ENCODE peak calls at places on chromosomes 5 and 9, in eight cellular contexts. E, P, G, Y, T, V, X and Z are unnamed samples.
A peak's percentile ranks its signal among the peaks of the same experiment; 100 is the strongest.

GRCh38 chr5:14035859-14036440 is 91.5 kb upstream of the DNAH5 start:
- DNase-seq in E (peak; percentile 60), T (no peak), V (peak; percentile 86), G (peak; percentile 94), P (peak; percentile 92), X (no peak), Y (peak; percentile 14), Z (peak; percentile 100)

GRCh38 chr9:119177141-119177540 is 192.1 kb downstream of the BRINP1 start:
- DNase-seq in V (no peak), E (no peak), T (no peak), G (no peak), X (no peak), Y (no peak), P (no peak), Z (no peak)

GRCh38 chr9:128178806-128179431 is 12.5 kb downstream of the CIZ1 start:
- DNase-seq in P (no peak), V (no peak), E (no peak), Y (no peak), T (no peak), G (no peak), X (no peak), Z (no peak)

GRCh38 chr5:56358703-56359428 is 125.7 kb upstream of the ANKRD55 start:
- DNase-seq in P (peak; percentile 31), V (peak; percentile 71), G (no peak), Y (no peak), E (no peak), T (no peak), X (no peak), Z (peak; percentile 7)

GRCh38 chr9:22116751-22117150 is 107.6 kb upstream of the CDKN2B start:
- DNase-seq in X (no peak), P (no peak), E (no peak), G (no peak), T (no peak), V (no peak), Y (no peak), Z (no peak)

GRCh38 chr5:128774605-128775004 is 190.7 kb upstream of the SLC27A6 start:
- DNase-seq in P (no peak), V (no peak), E (no peak), X (no peak), G (no peak), T (no peak), Y (no peak), Z (no peak)

GRCh38 chr9:134624827-134625181 is 16.8 kb upstream of the COL5A1 start:
- DNase-seq in G (no peak), V (no peak), X (no peak), Y (no peak), E (no peak), P (peak; percentile 18), T (no peak), Z (peak; percentile 79)

GRCh38 chr5:142981886-142982820 is 212.0 kb downstream of the ARHGAP26 start:
- DNase-seq in T (peak; percentile 43), Y (no peak), G (peak; percentile 49), V (peak; percentile 63), X (no peak), P (no peak), E (peak; percentile 69), Z (peak; percentile 81)

GRCh38 chr9:96599298-96599697 is 20.3 kb downstream of the CDC14B start:
- DNase-seq in X (no peak), G (no peak), E (no peak), Y (no peak), T (no peak), P (no peak), V (no peak), Z (no peak)

GRCh38 chr5:31581498-31582099 is 49.5 kb downstream of the C5orf22 start:
- DNase-seq in Y (peak; percentile 49), E (peak; percentile 52), V (peak; percentile 51), G (peak; percentile 65), T (peak; percentile 39), P (peak; percentile 22), X (peak; percentile 56), Z (peak; percentile 65)
- TF ChIP-seq CTCF in Y (peak; percentile 51), E (peak; percentile 77), V (peak; percentile 65), G (peak; percentile 81), T (peak; percentile 68), P (peak; percentile 31), X (peak; percentile 84), Z (peak; percentile 77)

GRCh38 chr5:337565-338130 is 16.1 kb downstream of the AHRR start:
- DNase-seq in P (peak; percentile 59), G (peak; percentile 80), Y (no peak), T (peak; percentile 33), E (peak; percentile 70), V (peak; percentile 59), X (no peak), Z (peak; percentile 50)
- TF ChIP-seq EZH2phosphoT487 in P (no peak), G (no peak), Y (no peak), T (no peak), E (no peak), V (no peak), X (no peak), Z (no peak)

DNA sequence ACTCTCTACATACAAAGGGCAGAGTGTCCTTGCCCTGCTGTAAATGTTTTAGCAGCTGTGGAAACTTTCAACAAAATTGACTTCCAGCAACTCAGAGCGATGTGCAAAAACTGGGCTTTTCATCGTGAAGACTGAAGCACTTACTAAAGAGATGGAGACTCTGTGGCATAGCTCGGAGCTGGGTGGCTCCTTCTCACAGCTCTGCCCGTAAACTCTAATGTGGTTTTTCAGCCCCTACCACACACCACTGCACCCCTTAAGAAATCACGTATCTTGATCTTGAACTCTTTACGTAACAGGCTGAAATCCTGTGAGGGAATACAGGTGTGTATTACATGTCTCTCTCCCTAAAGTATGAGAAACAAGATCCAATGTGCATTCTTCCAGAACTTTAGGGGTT is 124.4 kb downstream of the MEF2C start:
- DNase-seq in T (no peak), V (no peak), P (no peak), Y (no peak), E (no peak), X (no peak), G (no peak), Z (no peak)
- H3K4me2 ChIP-seq in T (no peak overlapping the region), V (no peak overlapping the region), P (no peak overlapping the region), Y (no peak overlapping the region), E (no peak overlapping the region), X (no peak overlapping the region), G (no peak overlapping the region), Z (no peak overlapping the region)

GRCh38 chr5:132714456-132715307 is 22.7 kb downstream of the KIF3A start:
- DNase-seq in P (no peak), G (peak; percentile 19), X (peak; percentile 12), V (no peak), T (no peak), E (no peak), Y (peak; percentile 27), Z (peak; percentile 39)
- TF ChIP-seq CTCF in P (peak; percentile 27), G (peak; percentile 65), X (peak; percentile 80), V (peak; percentile 51), T (peak; percentile 69), E (peak; percentile 53), Y (peak; percentile 45), Z (peak; percentile 65)

GRCh38 chr5:141958113-141958512 is at the start of gene PCDH12:
- DNase-seq in V (no peak), G (peak; percentile 42), P (no peak), T (peak; percentile 58), Y (no peak), X (peak; percentile 24), E (no peak), Z (no peak)

GRCh38 chr5:141958773-141959172 is 771 bp upstream of the PCDH12 start:
- DNase-seq in Y (no peak), P (no peak), V (no peak), G (no peak), E (no peak), X (no peak), T (no peak), Z (peak; percentile 9)

GRCh38 chr5:141961466-141961865 is 3.5 kb upstream of the PCDH12 start:
- DNase-seq in G (no peak), V (no peak), Y (no peak), X (no peak), E (no peak), P (no peak), T (no peak), Z (no peak)

GRCh38 chr5:141960449-141961323 is 2.7 kb upstream of the PCDH12 start:
- DNase-seq in T (peak; percentile 87), Y (peak; percentile 89), P (peak; percentile 72), X (peak; percentile 94), G (peak; percentile 92), E (peak; percentile 87), V (peak; percentile 92), Z (peak; percentile 78)

DNA sequence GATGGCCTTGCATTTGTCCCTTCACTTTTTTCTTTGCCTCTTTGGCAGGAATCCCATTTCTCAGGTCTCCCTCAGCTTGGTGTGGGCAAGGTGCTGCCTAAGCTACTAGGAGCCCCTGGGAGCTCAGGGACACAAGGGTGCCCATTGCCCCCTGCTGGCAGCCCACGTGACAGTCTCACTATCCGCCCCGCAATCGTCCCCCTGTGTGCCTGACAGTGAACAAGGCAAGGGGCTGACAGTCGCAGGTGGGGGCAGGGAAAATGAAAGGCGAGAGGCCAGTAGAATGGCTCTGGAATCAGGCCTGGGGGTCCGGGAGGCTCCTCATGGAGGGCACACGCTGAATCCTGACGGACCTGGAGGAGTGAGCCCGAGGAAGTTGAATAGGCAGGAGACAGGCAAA is 2.0 kb upstream of the PCDH12 start:
- DNase-seq in Y (peak; percentile 34), V (peak; percentile 27), T (peak; percentile 62), X (peak; percentile 64), G (peak; percentile 45), P (no peak), E (peak; percentile 33), Z (no peak)
- TF ChIP-seq EZH2phosphoT487 in Y (no peak), V (no peak), T (no peak), X (no peak), G (no peak), P (no peak), E (no peak), Z (no peak)

GRCh38 chr9:114722937-114723620 is 41.1 kb upstream of the TEX48 start:
- DNase-seq in V (no peak), G (no peak), P (no peak), T (no peak), Y (no peak), X (no peak), E (no peak), Z (no peak)

GRCh38 chr9:114721491-114722362 is 39.7 kb upstream of the TEX48 start:
- DNase-seq in T (no peak), Y (no peak), X (no peak), P (no peak), G (no peak), V (peak; percentile 85), E (peak; percentile 70), Z (peak; percentile 70)

GRCh38 chr9:114720296-114720695 is 38.3 kb upstream of the TEX48 start:
- DNase-seq in G (no peak), X (no peak), P (no peak), Y (no peak), E (no peak), V (no peak), T (no peak), Z (peak; percentile 70)

GRCh38 chr9:114723926-114724325 is 41.9 kb upstream of the TEX48 start:
- DNase-seq in G (no peak), E (no peak), V (no peak), Y (no peak), T (no peak), X (no peak), P (no peak), Z (no peak)

DNA sequence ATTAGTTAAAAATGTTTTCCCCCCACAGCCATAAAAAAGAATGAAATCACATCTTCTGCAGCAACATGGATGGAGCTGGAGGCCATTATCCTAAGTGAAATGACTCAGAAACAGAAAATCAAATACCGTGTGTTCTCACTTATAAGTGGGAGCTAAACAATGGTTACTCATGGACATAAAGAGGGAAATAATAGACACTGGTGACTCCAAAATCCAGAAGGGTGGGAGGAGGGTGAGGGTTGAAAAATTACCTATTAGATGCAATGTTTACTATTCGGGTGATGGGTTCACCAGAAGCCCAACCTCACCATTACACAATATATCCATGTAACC is 40.3 kb upstream of the TEX48 start:
- DNase-seq in G (no peak), X (no peak), V (no peak), E (no peak), T (no peak), P (no peak), Y (no peak), Z (peak; percentile 55)
- H3K4me2 ChIP-seq in G (no peak overlapping the region), X (no peak overlapping the region), V (peak overlapping the region; percentile 34), E (no peak overlapping the region), T (peak overlapping the region; percentile 4), P (no peak overlapping the region), Y (no peak overlapping the region), Z (no peak overlapping the region)